ENCODE peak calls at places on chromosome 19, in six cellular contexts. N is MM.1S, H is GM23248, O is SK-N-SH, S is neural progenitor cell, D is HCT116. A is an unnamed sample.

GRCh38 chr19:27758626-27759505 is 1454.1 kb downstream of the UQCRFS1 start:
- DNase-seq in N (no peak), H (no peak), O (no peak), S (no peak), D (no peak), A (no peak)

GRCh38 chr19:35901055-35901644 is 810 bp upstream of the NFKBID start:
- DNase-seq in N (no peak), H (peak), O (no peak), S (no peak), D (no peak), A (peak)

GRCh38 chr19:16889429-16889882 is 657 bp downstream of the F2RL3 start:
- DNase-seq in N (no peak), H (no peak), O (peak), S (no peak), D (no peak), A (peak)

GRCh38 chr19:31572671-31573298 is 223.5 kb upstream of the TSHZ3 start:
- DNase-seq in N (no peak), H (no peak), O (no peak), S (peak), D (no peak), A (no peak)

GRCh38 chr19:14146789-14147216 is 10.4 kb upstream of the ASF1B start:
- DNase-seq in N (no peak), H (peak), O (no peak), S (no peak), D (no peak), A (peak)

GRCh38 chr19:43300206-43300605 is 30.9 kb upstream of the PSG9 start:
- DNase-seq in N (no peak), H (no peak), O (no peak), S (no peak), D (no peak), A (peak)

GRCh38 chr19:56144396-56144795 is 3.3 kb downstream of the ZNF444 start:
- DNase-seq in N (no peak), H (no peak), O (no peak), S (no peak), D (no peak), A (no peak)

GRCh38 chr19:21586341-21587116 is 81.1 kb downstream of the ZNF429 start:
- DNase-seq in N (no peak), H (peak), O (peak), S (peak), D (no peak), A (no peak)

GRCh38 chr19:39409886-39410619 is 2.4 kb upstream of the PLEKHG2 start:
- DNase-seq in N (peak), H (peak), O (peak), S (peak), D (peak), A (no peak)

GRCh38 chr19:39514840-39515550 is at the start of gene SELENOV:
- DNase-seq in N (no peak), H (no peak), O (peak), S (peak), D (no peak), A (no peak)

GRCh38 chr19:50717891-50718254 is 1.7 kb downstream of the SHANK1 start:
- DNase-seq in N (no peak), H (no peak), O (peak), S (peak), D (no peak), A (no peak)

GRCh38 chr19:43439183-43440063 is 24.7 kb downstream of the TEX101 start:
- DNase-seq in N (no peak), H (peak), O (no peak), S (no peak), D (peak), A (peak)

GRCh38 chr19:34664168-34664567 is 12.8 kb downstream of the SCGB2B2 start:
- DNase-seq in N (no peak), H (no peak), O (no peak), S (no peak), D (no peak), A (no peak)

DNA sequence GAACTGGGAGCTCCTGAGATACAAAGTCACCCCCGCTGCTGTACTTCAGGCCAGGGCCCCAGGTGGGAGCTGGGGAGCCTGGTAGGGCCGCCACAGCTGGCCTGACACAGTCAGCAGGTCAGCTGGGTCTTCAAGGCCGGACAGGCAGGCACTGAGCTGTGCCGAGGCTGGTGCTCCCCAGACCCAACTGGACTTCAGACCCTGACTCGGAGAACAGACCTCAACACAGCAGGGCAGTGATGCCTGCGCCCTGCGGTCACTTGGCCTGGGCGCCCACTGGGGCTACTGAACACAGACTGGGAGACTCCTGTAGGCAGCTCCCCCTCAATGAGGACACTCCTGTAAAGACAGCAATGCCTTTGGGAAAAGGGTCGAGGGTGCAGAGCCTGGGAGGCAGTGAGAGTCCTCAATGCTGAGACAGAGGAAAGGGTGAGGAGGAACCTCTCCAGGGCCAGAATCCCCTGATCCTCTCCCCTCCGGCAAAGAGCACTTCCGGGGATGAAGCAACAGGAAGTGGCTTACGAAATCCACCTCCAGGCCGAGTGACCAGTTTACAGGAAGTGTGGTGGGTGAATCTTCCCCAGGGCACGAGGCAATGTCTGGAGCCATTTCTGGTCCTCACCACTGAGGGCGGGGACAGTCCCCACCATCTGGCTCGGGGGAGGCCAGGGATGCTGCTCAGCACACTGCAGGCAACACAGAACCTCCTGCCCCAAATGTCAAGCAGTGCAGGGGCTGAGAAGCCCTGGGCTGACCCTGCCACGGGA is 40.8 kb upstream of the ISYNA1 start:
- DNase-seq in N (no peak), H (peak), O (peak), S (no peak), D (no peak), A (peak)
- H3K27ac ChIP-seq in N (no peak), H (peak), O (peak), S (no peak), D (no peak), A (peak)

GRCh38 chr19:2474232-2475017 is 1.5 kb upstream of the GADD45B start:
- DNase-seq in N (peak), H (peak), O (peak), S (peak), D (no peak), A (peak)
- H3K9ac ChIP-seq in N (peak), H (peak), O (peak), S (no peak), D (peak), A (peak)

GRCh38 chr19:44740351-44740824 is 8.1 kb upstream of the BCL3 start:
- DNase-seq in N (no peak), H (no peak), O (no peak), S (no peak), D (peak), A (no peak)
- TF ChIP-seq EZH2phosphoT487 in N (no peak), H (no peak), O (no peak), S (no peak), D (no peak), A (no peak)

DNA sequence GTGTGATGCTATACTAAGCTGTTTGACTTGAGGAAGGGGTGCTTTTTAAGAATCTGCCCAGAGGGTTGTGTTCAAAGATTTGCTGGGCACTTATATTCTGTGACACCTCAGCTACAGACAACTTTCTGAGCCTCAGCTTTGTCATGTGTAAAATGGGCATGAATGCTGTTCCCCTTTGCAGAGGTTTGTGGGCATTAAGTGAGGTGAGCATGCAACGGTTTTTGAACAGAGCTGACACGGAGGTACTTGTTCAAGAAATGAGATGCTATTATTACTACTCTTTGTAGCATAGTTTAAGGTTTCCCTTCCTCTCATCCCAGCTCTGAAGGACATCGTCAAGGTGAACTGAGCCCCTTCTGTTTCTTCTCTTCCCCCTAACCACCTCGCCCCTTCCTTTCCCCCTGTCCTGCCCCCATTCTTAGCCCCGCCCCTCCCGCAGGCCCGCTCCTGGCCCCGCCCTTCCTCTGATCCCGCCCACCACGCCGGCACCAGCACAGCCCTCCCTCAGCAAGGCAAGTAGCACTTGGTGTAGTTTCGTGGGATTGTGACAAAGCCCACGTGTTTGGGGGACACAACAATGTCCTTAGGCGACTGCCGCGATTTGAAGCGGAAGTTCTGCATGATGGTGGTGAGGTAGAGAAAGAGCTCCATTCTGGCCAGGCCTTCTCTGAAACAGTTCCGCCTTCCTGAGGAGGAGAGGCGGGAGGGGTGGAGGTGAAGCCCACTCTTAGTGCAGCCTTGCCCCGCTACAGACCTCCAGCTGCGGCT is 26.1 kb upstream of the CYP2A7 start:
- DNase-seq in N (no peak), H (peak), O (no peak), S (peak), D (no peak), A (no peak)
- H3K27ac ChIP-seq in N (no peak), H (no peak), O (no peak), S (no peak), D (no peak), A (no peak)

DNA sequence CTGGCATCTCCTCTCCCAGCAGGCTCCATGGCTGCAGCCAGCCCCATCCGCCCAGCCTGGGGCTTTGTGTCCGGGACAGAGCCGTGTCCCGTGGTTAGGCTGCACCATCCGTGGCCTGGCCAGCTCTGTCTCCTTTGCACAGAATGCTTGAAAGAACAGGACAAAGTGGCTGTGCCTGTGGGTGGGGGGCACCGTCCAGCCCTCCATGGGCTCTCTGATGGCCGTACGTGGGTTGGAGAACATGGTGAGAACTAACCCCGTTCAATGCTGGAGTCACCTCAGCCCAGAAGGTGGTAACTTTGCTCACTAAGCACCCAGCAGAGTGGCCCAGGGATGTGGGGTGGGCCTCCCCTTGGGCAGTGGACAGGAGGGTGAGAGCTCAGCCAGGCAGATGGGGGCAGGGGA is 2.8 kb downstream of the RPS15 start:
- DNase-seq in N (no peak), H (no peak), O (no peak), S (no peak), D (no peak), A (no peak)
- H3K9ac ChIP-seq in N (no peak), H (no peak), O (no peak), S (no peak), D (peak), A (no peak)

DNA sequence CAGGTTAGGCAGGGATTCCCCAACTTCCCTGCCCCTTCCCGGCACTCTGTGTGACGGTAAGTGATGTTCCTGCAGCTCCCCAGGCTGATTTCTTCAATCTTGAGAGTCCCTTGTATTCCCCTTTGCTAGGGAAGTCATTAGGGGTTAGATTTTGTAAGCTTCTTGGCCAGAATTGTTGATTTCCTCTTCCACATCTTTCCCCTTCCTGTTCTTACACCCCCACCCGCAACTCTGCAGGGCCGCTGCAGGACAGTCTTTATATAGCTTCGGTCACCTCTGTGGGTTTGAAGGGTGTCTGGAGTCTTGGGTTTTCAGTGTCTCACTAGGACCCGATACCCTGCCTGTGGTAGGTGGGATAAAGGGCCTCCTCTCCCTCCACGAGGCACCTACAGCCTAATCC is 10.6 kb upstream of the ADGRE1 start:
- DNase-seq in N (no peak), H (no peak), O (no peak), S (no peak), D (no peak), A (no peak)
- TF ChIP-seq EZH2phosphoT487 in N (no peak), H (no peak), O (no peak), S (no peak), D (no peak), A (no peak)

GRCh38 chr19:11190501-11190900 is 6.8 kb downstream of the KANK2 start:
- DNase-seq in N (no peak), H (no peak), O (no peak), S (no peak), D (no peak), A (no peak)

GRCh38 chr19:11194173-11194572 is 3.2 kb downstream of the KANK2 start:
- DNase-seq in N (no peak), H (no peak), O (no peak), S (no peak), D (no peak), A (no peak)

GRCh38 chr19:11192957-11193939 is 4.1 kb downstream of the KANK2 start:
- DNase-seq in N (no peak), H (no peak), O (no peak), S (no peak), D (no peak), A (no peak)

GRCh38 chr19:11191273-11191755 is 6.0 kb downstream of the KANK2 start:
- DNase-seq in N (no peak), H (peak), O (peak), S (no peak), D (no peak), A (peak)

GRCh38 chr19:11191934-11192333 is 5.4 kb downstream of the KANK2 start:
- DNase-seq in N (no peak), H (no peak), O (no peak), S (no peak), D (no peak), A (no peak)
- H3K27ac ChIP-seq in N (no peak), H (peak), O (no peak), S (no peak), D (no peak), A (no peak)

A was measured in PC-3.